ENCODE peak calls at places on chromosomes 2 and 18, in five cellular contexts. F is HepG2, N is A549, L is GM12878, B is K562. X is an unnamed sample.

GRCh38 chr2:156349161-156349560 is 16.6 kb upstream of the NR4A2 start:
- DNase-seq in F (no peak), N (no peak), L (no peak), B (no peak), X (no peak)

GRCh38 chr2:96528680-96529375 is 7.7 kb upstream of the ARID5A start:
- DNase-seq in F (no peak), N (no peak), L (no peak), B (no peak), X (no peak)

GRCh38 chr2:38274286-38275276 is 102.5 kb downstream of the ATL2 start:
- DNase-seq in F (peak; percentile 76), N (peak; percentile 87), L (peak; percentile 65), B (peak; percentile 60), X (no peak)

GRCh38 chr2:161077367-161078210 is 82.6 kb upstream of the TANK start:
- DNase-seq in F (no peak), N (no peak), L (peak; percentile 81), B (no peak), X (no peak)

GRCh38 chr2:235605306-235605998 is 111.6 kb downstream of the AGAP1 start:
- DNase-seq in F (no peak), N (peak; percentile 34), L (no peak), B (no peak), X (no peak)

GRCh38 chr2:12347049-12347448 is 369.7 kb upstream of the TRIB2 start:
- DNase-seq in F (no peak), N (no peak), L (no peak), B (no peak), X (no peak)

GRCh38 chr2:1812926-1813325 is 68.6 kb upstream of the PXDN start:
- DNase-seq in F (no peak), N (no peak), L (no peak), B (no peak), X (no peak)

GRCh38 chr2:112187805-112188596 is 49.8 kb downstream of the FBLN7 start:
- DNase-seq in F (no peak), N (no peak), L (no peak), B (peak; percentile 84), X (peak; percentile 14)

GRCh38 chr18:832085-832681 is 20.1 kb upstream of the YES1 start:
- DNase-seq in F (peak; percentile 91), N (peak; percentile 43), L (no peak), B (peak; percentile 80), X (no peak)

GRCh38 chr18:28574175-28574574 is 397.2 kb upstream of the CDH2 start:
- DNase-seq in F (no peak), N (no peak), L (no peak), B (no peak), X (no peak)

GRCh38 chr2:15943378-15943851 is 3.1 kb downstream of the MYCN start:
- DNase-seq in F (no peak), N (no peak), L (no peak), B (peak; percentile 57), X (peak; percentile 71)

GRCh38 chr18:29962579-29962978 is 1080.0 kb downstream of the DSC3 start:
- DNase-seq in F (no peak), N (no peak), L (no peak), B (no peak), X (no peak)

GRCh38 chr2:48292429-48292828 is 237.5 kb upstream of the STON1 start:
- DNase-seq in F (no peak), N (no peak), L (no peak), B (no peak), X (no peak)

GRCh38 chr2:54657664-54658083 is 65.8 kb upstream of the EML6 start:
- DNase-seq in F (peak; percentile 62), N (peak; percentile 68), L (no peak), B (peak; percentile 47), X (no peak)

GRCh38 chr2:138470941-138471340 is 30.6 kb upstream of the SPOPL start:
- DNase-seq in F (no peak), N (no peak), L (no peak), B (no peak), X (no peak)

GRCh38 chr2:160214461-160215055 is 14.5 kb upstream of the ITGB6 start:
- DNase-seq in F (peak; percentile 42), N (peak; percentile 86), L (no peak), B (no peak), X (no peak)

GRCh38 chr2:142980246-142981068 is 103.0 kb downstream of the KYNU start:
- DNase-seq in F (peak; percentile 49), N (peak; percentile 57), L (no peak), B (no peak), X (no peak)

GRCh38 chr2:170235860-170236638 is 58.1 kb downstream of the MYO3B start:
- DNase-seq in F (peak; percentile 54), N (peak; percentile 61), L (no peak), B (peak; percentile 83), X (peak; percentile 55)

GRCh38 chr2:224937887-224938286 is 104.4 kb downstream of the DOCK10 start:
- DNase-seq in F (no peak), N (no peak), L (peak; percentile 90), B (no peak), X (no peak)

GRCh38 chr2:190679813-190680591 is 31.1 kb downstream of the NAB1 start:
- DNase-seq in F (peak; percentile 28), N (peak; percentile 71), L (peak; percentile 54), B (peak; percentile 46), X (peak; percentile 63)

GRCh38 chr2:144607899-144608477 is 88.1 kb upstream of the ZEB2 start:
- DNase-seq in F (no peak), N (no peak), L (no peak), B (no peak), X (no peak)

GRCh38 chr2:146240376-146240775 is 1604.5 kb upstream of the ACVR2A start:
- DNase-seq in F (no peak), N (no peak), L (no peak), B (no peak), X (no peak)

GRCh38 chr2:26520065-26520464 is 42.1 kb upstream of the OTOF start:
- DNase-seq in F (no peak), N (no peak), L (no peak), B (no peak), X (no peak)

GRCh38 chr2:42171396-42171971 is 2.3 kb downstream of the EML4 start:
- DNase-seq in F (peak; percentile 44), N (no peak), L (no peak), B (no peak), X (no peak)

GRCh38 chr2:88350641-88351601 is 101.6 kb downstream of the FOXI3 start:
- DNase-seq in F (peak; percentile 27), N (peak; percentile 71), L (no peak), B (peak; percentile 65), X (peak; percentile 96)

GRCh38 chr2:172096661-172097547 is 5.8 kb downstream of the DLX2 start:
- DNase-seq in F (no peak), N (no peak), L (no peak), B (no peak), X (no peak)

GRCh38 chr2:217790195-217790594 is 212.6 kb downstream of the TNS1 start:
- DNase-seq in F (peak; percentile 86), N (no peak), L (no peak), B (no peak), X (no peak)

GRCh38 chr2:274503-274902 is 9.8 kb downstream of the ACP1 start:
- DNase-seq in F (no peak), N (peak; percentile 25), L (no peak), B (no peak), X (no peak)

GRCh38 chr18:45416168-45416567 is 199.1 kb upstream of the SLC14A2 start:
- DNase-seq in F (no peak), N (no peak), L (no peak), B (no peak), X (no peak)

GRCh38 chr2:170714156-170715061 is 728 bp upstream of the SP5 start:
- DNase-seq in F (no peak), N (peak; percentile 6), L (no peak), B (peak; percentile 95), X (no peak)

GRCh38 chr2:174614261-174614660 is 16.7 kb upstream of the WIPF1 start:
- DNase-seq in F (no peak), N (peak; percentile 92), L (no peak), B (no peak), X (no peak)

GRCh38 chr18:9135081-9135911 is 1.3 kb upstream of the ANKRD12 start:
- DNase-seq in F (no peak), N (no peak), L (no peak), B (no peak), X (no peak)
- TF ChIP-seq KDM1A in F (no peak), N (no peak), L (no peak), B (no peak), X (no peak)

GRCh38 chr18:77191241-77191751 is 58.4 kb upstream of the GALR1 start:
- DNase-seq in F (no peak), N (no peak), L (no peak), B (no peak), X (no peak)
- TF ChIP-seq KDM1A in F (no peak), N (no peak), L (no peak), B (no peak), X (no peak)

GRCh38 chr18:79394438-79395307 is 1.1 kb upstream of the NFATC1 start:
- DNase-seq in F (no peak), N (peak; percentile 44), L (no peak), B (no peak), X (peak; percentile 70)

GRCh38 chr18:79396431-79397287 is 929 bp downstream of the NFATC1 start:
- DNase-seq in F (no peak), N (peak; percentile 45), L (no peak), B (peak; percentile 50), X (no peak)

GRCh38 chr18:79397288-79397829 is 1.6 kb downstream of the NFATC1 start:
- DNase-seq in F (no peak), N (no peak), L (no peak), B (no peak), X (no peak)

GRCh38 chr18:79395308-79395640 is 456 bp upstream of the NFATC1 start:
- DNase-seq in F (no peak), N (no peak), L (no peak), B (no peak), X (no peak)

DNA sequence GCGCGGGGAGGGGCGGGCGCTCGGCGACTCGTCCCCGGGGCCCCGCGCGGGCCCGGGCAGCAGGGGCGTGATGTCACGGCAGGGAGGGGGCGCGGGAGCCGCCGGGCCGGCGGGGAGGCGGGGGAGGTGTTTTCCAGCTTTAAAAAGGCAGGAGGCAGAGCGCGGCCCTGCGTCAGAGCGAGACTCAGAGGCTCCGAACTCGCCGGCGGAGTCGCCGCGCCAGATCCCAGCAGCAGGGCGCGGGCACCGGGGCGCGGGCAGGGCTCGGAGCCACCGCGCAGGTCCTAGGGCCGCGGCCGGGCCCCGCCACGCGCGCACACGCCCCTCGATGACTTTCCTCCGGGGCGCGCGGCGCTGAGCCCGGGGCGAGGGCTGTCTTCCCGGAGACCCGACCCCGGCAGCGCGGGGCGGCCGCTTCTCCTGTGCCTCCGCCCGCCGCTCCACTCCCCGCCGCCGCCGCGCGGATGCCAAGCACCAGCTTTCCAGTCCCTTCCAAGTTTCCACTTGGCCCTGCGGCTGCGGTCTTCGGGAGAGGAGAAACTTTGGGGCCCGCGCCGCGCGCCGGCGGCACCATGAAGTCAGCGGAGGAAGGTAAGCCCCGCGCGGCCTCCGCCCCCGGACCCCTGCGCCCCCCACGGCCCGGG is at the start of gene NFATC1:
- DNase-seq in F (no peak), N (peak; percentile 61), L (no peak), B (peak; percentile 79), X (no peak)
- TF ChIP-seq KDM1A in F (no peak), N (no peak), L (no peak), B (no peak), X (no peak)

DNA sequence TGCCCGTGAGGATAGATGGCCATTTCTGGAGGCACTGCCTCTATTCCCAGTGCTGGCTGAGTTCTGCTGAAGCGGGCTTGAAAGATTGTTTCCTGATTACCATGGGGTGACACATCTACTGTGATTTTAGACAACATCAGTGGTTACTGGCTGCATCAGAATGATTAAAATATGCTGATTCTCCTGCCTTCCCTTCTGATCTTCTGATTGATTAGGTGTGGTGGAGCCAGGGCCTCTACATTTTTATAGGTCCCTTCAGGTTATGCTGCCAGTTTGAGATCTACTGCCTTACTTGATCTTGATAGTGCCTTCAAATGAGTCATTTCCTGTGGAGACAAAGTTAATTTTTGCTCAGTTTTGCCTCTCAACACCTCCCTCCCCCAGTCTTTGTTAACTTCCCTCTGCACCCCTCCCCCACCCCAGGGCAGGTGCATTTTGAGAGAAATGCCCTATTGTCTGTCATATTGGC is 31.6 kb upstream of the SNORC start:
- DNase-seq in F (peak; percentile 33), N (peak; percentile 13), L (peak; percentile 59), B (peak; percentile 35), X (no peak)
- TF ChIP-seq KDM1A in F (no peak), N (no peak), L (no peak), B (peak; percentile 81), X (no peak)

X was measured in H1.